ENCODE peak calls at places on chromosomes 3 and 15, in five cellular contexts. One of them, this sample, is unnamed.

GRCh38 chr15:32152574-32152973 is 122.3 kb downstream of the CHRNA7 start:
- DNase-seq in ovary: no peak
- DNase-seq in small intestine: no peak
- DNase-seq in transverse colon: no peak
- DNase-seq in neuronal stem cell: no peak
- DNase-seq in this sample: no peak

GRCh38 chr15:68186671-68187397 is 18.3 kb downstream of the CALML4 start:
- DNase-seq in transverse colon: no peak
- DNase-seq in neuronal stem cell: no peak
- DNase-seq in ovary: no peak
- DNase-seq in small intestine: no peak
- DNase-seq in this sample: no peak

GRCh38 chr3:187112934-187113793 is 26.1 kb downstream of the RPL39L start:
- DNase-seq in ovary: no peak
- DNase-seq in neuronal stem cell: no peak
- DNase-seq in transverse colon: no peak
- DNase-seq in small intestine: peak; percentile 23
- DNase-seq in this sample: no peak

GRCh38 chr3:187963677-187964385 is 190.1 kb upstream of the LPP start:
- DNase-seq in transverse colon: no peak
- DNase-seq in ovary: no peak
- DNase-seq in small intestine: no peak
- DNase-seq in neuronal stem cell: no peak
- DNase-seq in this sample: no peak

GRCh38 chr3:188169826-188170455 is 16.0 kb downstream of the LPP start:
- DNase-seq in transverse colon: no peak
- DNase-seq in neuronal stem cell: no peak
- DNase-seq in ovary: no peak
- DNase-seq in small intestine: no peak
- DNase-seq in this sample: no peak

GRCh38 chr3:41705893-41706292 is 256.0 kb downstream of the ULK4 start:
- DNase-seq in ovary: no peak
- DNase-seq in small intestine: no peak
- DNase-seq in neuronal stem cell: no peak
- DNase-seq in transverse colon: no peak
- DNase-seq in this sample: no peak

GRCh38 chr3:58630081-58630709 is 36.4 kb downstream of the FAM3D start:
- DNase-seq in neuronal stem cell: peak; percentile 71
- DNase-seq in transverse colon: peak; percentile 78
- DNase-seq in ovary: peak; percentile 70
- DNase-seq in small intestine: peak; percentile 83
- DNase-seq in this sample: peak; percentile 91

GRCh38 chr3:173938159-173938558 is 540.6 kb downstream of the NLGN1 start:
- DNase-seq in neuronal stem cell: no peak
- DNase-seq in ovary: no peak
- DNase-seq in small intestine: no peak
- DNase-seq in transverse colon: no peak
- DNase-seq in this sample: no peak

GRCh38 chr3:30664884-30665283 is 58.5 kb downstream of the TGFBR2 start:
- DNase-seq in neuronal stem cell: no peak
- DNase-seq in transverse colon: no peak
- DNase-seq in small intestine: peak; percentile 29
- DNase-seq in ovary: no peak
- DNase-seq in this sample: no peak

GRCh38 chr3:129505341-129505740 is 23.1 kb upstream of the RHO start:
- DNase-seq in ovary: no peak
- DNase-seq in small intestine: no peak
- DNase-seq in transverse colon: no peak
- DNase-seq in neuronal stem cell: no peak
- DNase-seq in this sample: no peak

DNA sequence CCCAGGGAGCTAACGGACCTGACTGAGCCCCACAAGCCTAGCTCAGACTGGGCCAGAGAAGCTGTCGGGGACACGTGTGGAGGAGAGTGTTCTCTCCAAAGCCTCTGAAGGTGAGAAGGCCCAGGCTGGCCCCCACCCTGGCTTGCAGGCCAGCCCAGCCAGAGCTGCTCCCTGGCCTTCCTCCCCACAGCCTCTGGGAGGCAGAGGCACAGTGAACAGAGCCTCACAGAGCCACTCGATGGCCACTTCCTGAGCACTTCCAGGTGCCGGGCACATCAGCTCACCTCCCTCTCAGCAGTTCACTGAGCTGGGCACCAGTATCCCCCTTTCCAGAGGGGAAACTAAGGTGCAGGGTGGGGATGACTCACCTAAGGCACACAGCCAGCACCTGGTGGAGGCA is 109.4 kb upstream of the LINGO1 start:
- DNase-seq in small intestine: no peak
- DNase-seq in transverse colon: no peak
- DNase-seq in ovary: no peak
- DNase-seq in neuronal stem cell: no peak
- DNase-seq in this sample: no peak
- H3K27ac ChIP-seq in small intestine: no peak overlapping the region
- H3K27ac ChIP-seq in transverse colon: no peak overlapping the region
- H3K27ac ChIP-seq in ovary: no peak overlapping the region
- H3K27ac ChIP-seq in neuronal stem cell: no peak overlapping the region
- H3K27ac ChIP-seq in this sample: no peak overlapping the region

GRCh38 chr3:117763561-117763960 is 1054.0 kb downstream of the TUSC7 start:
- DNase-seq in ovary: no peak
- DNase-seq in transverse colon: no peak
- DNase-seq in small intestine: no peak
- DNase-seq in neuronal stem cell: no peak
- DNase-seq in this sample: no peak
- H3K9me3 ChIP-seq in ovary: no peaks in the 10 kb centered on the region
- H3K9me3 ChIP-seq in transverse colon: no peaks in the 10 kb centered on the region
- H3K9me3 ChIP-seq in small intestine: no peaks in the 10 kb centered on the region
- H3K9me3 ChIP-seq in neuronal stem cell: no peaks in the 10 kb centered on the region
- H3K9me3 ChIP-seq in this sample: no peaks in the 10 kb centered on the region

GRCh38 chr15:79641841-79642240 is 209.7 kb downstream of the MINAR1 start:
- DNase-seq in small intestine: no peak
- DNase-seq in ovary: no peak
- DNase-seq in neuronal stem cell: no peak
- DNase-seq in transverse colon: no peak
- DNase-seq in this sample: no peak

GRCh38 chr15:79635897-79636596 is 203.9 kb downstream of the MINAR1 start:
- DNase-seq in transverse colon: no peak
- DNase-seq in small intestine: no peak
- DNase-seq in neuronal stem cell: no peak
- DNase-seq in ovary: no peak
- DNase-seq in this sample: no peak

GRCh38 chr15:79644091-79644490 is 212.0 kb downstream of the MINAR1 start:
- DNase-seq in ovary: no peak
- DNase-seq in small intestine: no peak
- DNase-seq in neuronal stem cell: no peak
- DNase-seq in transverse colon: no peak
- DNase-seq in this sample: no peak

GRCh38 chr15:79643393-79643792 is 211.3 kb downstream of the MINAR1 start:
- DNase-seq in small intestine: no peak
- DNase-seq in neuronal stem cell: no peak
- DNase-seq in transverse colon: no peak
- DNase-seq in ovary: no peak
- DNase-seq in this sample: no peak

GRCh38 chr15:79640206-79640605 is 208.1 kb downstream of the MINAR1 start:
- DNase-seq in ovary: no peak
- DNase-seq in transverse colon: no peak
- DNase-seq in small intestine: no peak
- DNase-seq in neuronal stem cell: no peak
- DNase-seq in this sample: no peak
- H3K27ac ChIP-seq in ovary: no peak overlapping the region
- H3K27ac ChIP-seq in transverse colon: no peak overlapping the region
- H3K27ac ChIP-seq in small intestine: no peak overlapping the region
- H3K27ac ChIP-seq in neuronal stem cell: no peak overlapping the region
- H3K27ac ChIP-seq in this sample: no peak overlapping the region

DNA sequence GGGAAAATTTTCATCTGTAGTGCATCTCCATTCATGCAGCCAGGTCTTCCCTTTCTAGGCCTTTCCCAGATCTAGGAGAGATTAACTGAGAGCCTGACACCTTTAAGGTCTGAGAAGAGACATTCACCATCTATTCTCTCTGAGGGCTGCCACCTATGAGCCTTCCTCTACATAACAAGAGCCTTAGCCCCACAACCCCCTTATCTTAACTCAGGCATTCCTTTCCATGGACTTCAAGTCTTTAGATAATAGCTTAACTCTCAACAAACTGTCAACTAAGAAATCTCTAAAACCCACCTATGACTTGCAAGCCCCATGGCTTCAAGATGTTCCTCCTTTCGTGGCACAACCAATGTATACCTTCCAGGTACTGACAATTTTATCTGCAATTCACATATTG is 121.0 kb downstream of the GABRB3 start:
- DNase-seq in transverse colon: no peak
- DNase-seq in small intestine: no peak
- DNase-seq in ovary: no peak
- DNase-seq in neuronal stem cell: no peak
- DNase-seq in this sample: no peak
- H3K9me3 ChIP-seq in transverse colon: peaks cover 12% of the 10 kb centered on the region
- H3K9me3 ChIP-seq in small intestine: no peaks in the 10 kb centered on the region
- H3K9me3 ChIP-seq in ovary: no peaks in the 10 kb centered on the region
- H3K9me3 ChIP-seq in neuronal stem cell: peaks cover 10% of the 10 kb centered on the region
- H3K9me3 ChIP-seq in this sample: no peaks in the 10 kb centered on the region

GRCh38 chr15:60376677-60377095 is 21.1 kb downstream of the ANXA2 start:
- DNase-seq in ovary: no peak
- DNase-seq in transverse colon: no peak
- DNase-seq in neuronal stem cell: no peak
- DNase-seq in small intestine: no peak
- DNase-seq in this sample: no peak
- H3K27ac ChIP-seq in ovary: no peak overlapping the region
- H3K27ac ChIP-seq in transverse colon: no peak overlapping the region
- H3K27ac ChIP-seq in neuronal stem cell: no peak overlapping the region
- H3K27ac ChIP-seq in small intestine: no peak overlapping the region
- H3K27ac ChIP-seq in this sample: no peak overlapping the region

GRCh38 chr15:55683366-55683765 is 59.6 kb downstream of the PRTG start:
- DNase-seq in small intestine: no peak
- DNase-seq in transverse colon: no peak
- DNase-seq in ovary: no peak
- DNase-seq in neuronal stem cell: no peak
- DNase-seq in this sample: no peak

GRCh38 chr15:55685292-55685691 is 57.7 kb downstream of the PRTG start:
- DNase-seq in small intestine: no peak
- DNase-seq in transverse colon: no peak
- DNase-seq in ovary: no peak
- DNase-seq in neuronal stem cell: no peak
- DNase-seq in this sample: no peak

DNA sequence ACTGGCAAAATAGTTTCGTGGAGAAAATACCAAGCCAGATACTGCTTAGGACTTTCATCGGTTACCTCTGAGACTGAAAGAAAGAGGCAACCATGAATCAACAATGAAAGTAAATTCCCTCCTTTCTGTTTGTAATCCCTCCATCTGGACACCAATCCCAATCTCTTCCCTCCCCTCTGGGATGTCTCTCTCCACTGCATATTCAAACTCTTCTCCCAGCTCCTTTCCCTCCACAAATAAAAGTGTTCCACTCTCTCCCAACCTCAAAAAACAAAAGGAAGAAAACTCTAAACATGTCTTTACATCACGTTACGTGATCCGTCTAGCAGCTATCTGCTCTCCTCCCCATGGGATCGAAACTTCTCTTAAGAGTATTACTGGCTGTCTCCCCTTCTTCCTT is 55.2 kb downstream of the PRTG start:
- DNase-seq in transverse colon: no peak
- DNase-seq in ovary: no peak
- DNase-seq in small intestine: no peak
- DNase-seq in neuronal stem cell: no peak
- DNase-seq in this sample: no peak
- H3K9me3 ChIP-seq in transverse colon: no peaks in the 10 kb centered on the region
- H3K9me3 ChIP-seq in ovary: no peaks in the 10 kb centered on the region
- H3K9me3 ChIP-seq in small intestine: no peaks in the 10 kb centered on the region
- H3K9me3 ChIP-seq in neuronal stem cell: no peaks in the 10 kb centered on the region
- H3K9me3 ChIP-seq in this sample: no peaks in the 10 kb centered on the region

DNA sequence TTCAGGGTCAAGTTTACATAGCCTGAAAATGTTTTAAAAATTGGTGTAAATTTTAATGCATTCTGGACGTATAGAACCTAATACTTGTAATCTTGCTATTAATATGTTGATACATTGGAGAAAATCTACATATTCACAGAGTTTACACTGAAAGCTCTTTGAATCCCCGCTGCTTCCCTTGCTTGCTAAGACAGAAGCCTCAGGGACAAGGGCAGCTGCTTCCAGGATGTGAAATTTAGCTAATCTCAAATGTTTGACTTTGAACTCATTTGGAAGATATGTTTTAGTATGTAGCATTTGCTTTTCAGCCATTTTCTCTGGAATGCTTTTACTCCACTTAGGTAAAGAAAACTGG is 172.0 kb downstream of the RBMS3 start:
- DNase-seq in ovary: no peak
- DNase-seq in small intestine: no peak
- DNase-seq in neuronal stem cell: no peak
- DNase-seq in transverse colon: no peak
- DNase-seq in this sample: no peak
- H3K27ac ChIP-seq in ovary: no peak overlapping the region
- H3K27ac ChIP-seq in small intestine: no peak overlapping the region
- H3K27ac ChIP-seq in neuronal stem cell: no peak overlapping the region
- H3K27ac ChIP-seq in transverse colon: no peak overlapping the region
- H3K27ac ChIP-seq in this sample: no peak overlapping the region

DNA sequence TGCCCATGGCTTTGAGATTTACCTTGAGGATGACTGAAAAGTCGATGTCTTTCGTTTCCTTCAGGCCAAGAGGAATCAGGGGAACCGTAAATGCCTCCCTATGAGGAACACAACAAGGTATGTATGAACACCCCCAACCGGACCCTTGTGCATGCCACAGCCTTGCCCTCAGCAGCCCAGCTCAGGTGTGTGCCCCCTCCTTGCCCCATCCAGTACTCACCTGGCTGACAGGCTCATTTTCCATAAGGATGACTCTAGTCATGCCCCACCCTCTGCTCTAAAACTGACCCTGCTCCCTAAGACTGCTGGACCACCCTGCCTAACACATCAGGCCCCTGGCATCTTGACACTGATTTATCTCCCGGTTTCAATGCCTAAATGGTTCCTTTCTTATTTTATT is 270.0 kb downstream of the GOLGA6L6 start:
- DNase-seq in neuronal stem cell: no peak
- DNase-seq in transverse colon: no peak
- DNase-seq in ovary: no peak
- DNase-seq in small intestine: no peak
- DNase-seq in this sample: no peak
- H3K9me3 ChIP-seq in neuronal stem cell: peaks cover 15% of the 10 kb centered on the region
- H3K9me3 ChIP-seq in transverse colon: peaks cover 5% of the 10 kb centered on the region
- H3K9me3 ChIP-seq in ovary: no peaks in the 10 kb centered on the region
- H3K9me3 ChIP-seq in small intestine: peaks cover 3% of the 10 kb centered on the region
- H3K9me3 ChIP-seq in this sample: peaks cover 6% of the 10 kb centered on the region

DNA sequence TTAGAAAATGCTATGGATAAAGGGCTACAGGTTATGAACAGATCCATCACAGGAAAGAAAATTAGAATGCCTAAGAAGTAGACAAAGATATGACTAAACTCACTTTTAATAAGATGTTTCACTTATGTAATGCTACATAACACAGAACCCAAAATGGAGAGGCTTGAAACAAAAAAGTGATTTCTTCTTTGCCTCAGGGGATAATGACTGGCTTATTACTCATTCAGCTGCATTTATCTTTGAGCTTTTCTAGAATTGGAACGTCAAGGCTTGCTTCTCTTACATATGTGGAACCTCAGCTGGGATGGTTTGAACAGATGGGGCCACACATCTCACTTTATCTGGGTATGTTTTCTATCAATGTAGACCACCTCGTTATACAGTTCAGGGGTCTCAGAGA is 120.6 kb upstream of the EPHA3 start:
- DNase-seq in neuronal stem cell: no peak
- DNase-seq in small intestine: no peak
- DNase-seq in ovary: no peak
- DNase-seq in transverse colon: no peak
- DNase-seq in this sample: no peak
- H3K27ac ChIP-seq in neuronal stem cell: no peak overlapping the region
- H3K27ac ChIP-seq in small intestine: no peak overlapping the region
- H3K27ac ChIP-seq in ovary: no peak overlapping the region
- H3K27ac ChIP-seq in transverse colon: no peak overlapping the region
- H3K27ac ChIP-seq in this sample: no peak overlapping the region

This sample was measured in colonic mucosa.